ENCODE peak calls at places on chromosomes 4 and X, in seven cellular contexts. J is Jurkat, Clone E6-1; F is smooth muscle cell of the brain vasculature; C is stimulated activated CD8-positive, alpha-beta memory T cell treated with anti-CD3 and anti-CD28 coated beads, Interleukin-12 subunit alpha, Interleukin-12 subunit beta, amount 100 ng/mL, for 4 hours; R is WTC11; T is kidney tubule cell; D is cardiac fibroblast. K is an unnamed sample.

GRCh38 chr4:8071741-8072140 is 86.9 kb downstream of the ABLIM2 start:
- DNase-seq in J (no peak), F (no peak), C (no peak), R (no peak), T (no peak), D (no peak), K (no peak)

GRCh38 chr4:177256950-177257349 is 52.7 kb upstream of the NEIL3 start:
- DNase-seq in J (no peak), F (no peak), C (no peak), R (no peak), T (no peak), D (peak), K (no peak)

GRCh38 chr4:177263818-177264217 is 45.9 kb upstream of the NEIL3 start:
- DNase-seq in J (no peak), F (no peak), C (no peak), R (no peak), T (no peak), D (no peak), K (no peak)

GRCh38 chrX:70219938-70220764 is 14.3 kb upstream of the AWAT1 start:
- DNase-seq in J (no peak), F (no peak), C (no peak), R (no peak), T (peak), D (peak), K (peak)

GRCh38 chr4:46123872-46124755 is at the start of gene GABRG1:
- DNase-seq in J (no peak), F (no peak), C (no peak), R (peak), T (no peak), D (no peak), K (no peak)

GRCh38 chrX:9912341-9912740 is 54.8 kb upstream of the CLDN34 start:
- DNase-seq in J (no peak), F (no peak), C (no peak), R (peak), T (no peak), D (peak), K (no peak)

GRCh38 chrX:129769467-129770154 is 10.1 kb upstream of the SASH3 start:
- DNase-seq in J (peak), F (no peak), C (peak), R (no peak), T (no peak), D (no peak), K (no peak)

GRCh38 chr4:128823025-128823661 is 13.6 kb downstream of the JADE1 start:
- DNase-seq in J (no peak), F (no peak), C (no peak), R (no peak), T (peak), D (peak), K (no peak)

GRCh38 chr4:71680706-71681105 is 103.2 kb downstream of the GC start:
- DNase-seq in J (no peak), F (no peak), C (no peak), R (no peak), T (no peak), D (peak), K (no peak)

GRCh38 chr4:172791841-172792240 is 376.8 kb upstream of the GALNT7 start:
- DNase-seq in J (no peak), F (no peak), C (no peak), R (no peak), T (no peak), D (no peak), K (no peak)

GRCh38 chr4:79757580-79757979 is 315.4 kb downstream of the ANTXR2 start:
- DNase-seq in J (no peak), F (no peak), C (no peak), R (no peak), T (peak), D (no peak), K (no peak)

GRCh38 chr4:78845469-78845868 is 69.3 kb downstream of the BMP2K start:
- DNase-seq in J (no peak), F (no peak), C (no peak), R (no peak), T (no peak), D (peak), K (no peak)

GRCh38 chr4:55736605-55737183 is 82.9 kb upstream of the EXOC1L start:
- DNase-seq in J (peak), F (no peak), C (no peak), R (no peak), T (peak), D (peak), K (no peak)

GRCh38 chr4:57499786-57500185 is 389.6 kb upstream of the IGFBP7 start:
- DNase-seq in J (no peak), F (no peak), C (no peak), R (no peak), T (peak), D (peak), K (peak)

GRCh38 chrX:102651968-102652744 is 873 bp downstream of the GPRASP1 start:
- DNase-seq in J (peak), F (no peak), C (peak), R (peak), T (peak), D (peak), K (no peak)

GRCh38 chr4:89276296-89276695 is 31.3 kb downstream of the GPRIN3 start:
- DNase-seq in J (no peak), F (no peak), C (no peak), R (no peak), T (no peak), D (no peak), K (no peak)

GRCh38 chrX:41491267-41492004 is 44.3 kb downstream of the NYX start:
- DNase-seq in J (no peak), F (no peak), C (no peak), R (no peak), T (peak), D (peak), K (no peak)

K was measured in Caco-2.